ENCODE peak calls at places on chromosomes 6 and 20, in five cellular contexts. One of them, this sample, is unnamed.
A peak's percentile ranks its signal among the peaks of the same experiment; 100 is the strongest.

GRCh38 chr20:50381771-50382593 is 128.2 kb upstream of the PTPN1 start:
- DNase-seq in Right ventricle myocardium inferior: no peak
- DNase-seq in colonic mucosa: peak; percentile 79
- DNase-seq in CD8-positive, alpha-beta T cell: peak; percentile 13
- DNase-seq in HCT116: no peak
- DNase-seq in this sample: no peak

GRCh38 chr6:29509239-29509638 is 21.5 kb upstream of the MAS1L start:
- DNase-seq in Right ventricle myocardium inferior: no peak
- DNase-seq in colonic mucosa: no peak
- DNase-seq in CD8-positive, alpha-beta T cell: no peak
- DNase-seq in HCT116: no peak
- DNase-seq in this sample: no peak

GRCh38 chr6:43428112-43428570 is 800 bp downstream of the ABCC10 start:
- DNase-seq in Right ventricle myocardium inferior: no peak
- DNase-seq in colonic mucosa: no peak
- DNase-seq in CD8-positive, alpha-beta T cell: no peak
- DNase-seq in HCT116: no peak
- DNase-seq in this sample: no peak

GRCh38 chr6:10343320-10343719 is 71.6 kb downstream of the TFAP2A start:
- DNase-seq in Right ventricle myocardium inferior: no peak
- DNase-seq in colonic mucosa: no peak
- DNase-seq in CD8-positive, alpha-beta T cell: no peak
- DNase-seq in HCT116: no peak
- DNase-seq in this sample: no peak

GRCh38 chr6:43035495-43036194 is 14.2 kb downstream of the RRP36 start:
- DNase-seq in Right ventricle myocardium inferior: no peak
- DNase-seq in colonic mucosa: no peak
- DNase-seq in CD8-positive, alpha-beta T cell: no peak
- DNase-seq in HCT116: no peak
- DNase-seq in this sample: no peak

GRCh38 chr6:5205877-5206840 is 54.6 kb downstream of the LYRM4 start:
- DNase-seq in Right ventricle myocardium inferior: peak; percentile 70
- DNase-seq in colonic mucosa: peak; percentile 19
- DNase-seq in CD8-positive, alpha-beta T cell: no peak
- DNase-seq in HCT116: no peak
- DNase-seq in this sample: no peak

GRCh38 chr6:143337201-143337949 is 113.1 kb downstream of the ADAT2 start:
- DNase-seq in Right ventricle myocardium inferior: peak; percentile 68
- DNase-seq in colonic mucosa: peak; percentile 55
- DNase-seq in CD8-positive, alpha-beta T cell: peak; percentile 40
- DNase-seq in HCT116: peak; percentile 18
- DNase-seq in this sample: no peak

GRCh38 chr6:56638760-56639159 is 3.9 kb downstream of the DST start:
- DNase-seq in Right ventricle myocardium inferior: no peak
- DNase-seq in colonic mucosa: no peak
- DNase-seq in CD8-positive, alpha-beta T cell: no peak
- DNase-seq in HCT116: no peak
- DNase-seq in this sample: no peak

GRCh38 chr6:36911946-36912555 is 26.3 kb downstream of the C6orf89 start:
- DNase-seq in Right ventricle myocardium inferior: no peak
- DNase-seq in colonic mucosa: no peak
- DNase-seq in CD8-positive, alpha-beta T cell: peak; percentile 28
- DNase-seq in HCT116: no peak
- DNase-seq in this sample: no peak

GRCh38 chr6:84027340-84028183 is 6.0 kb upstream of the MRAP2 start:
- DNase-seq in Right ventricle myocardium inferior: no peak
- DNase-seq in colonic mucosa: peak; percentile 68
- DNase-seq in CD8-positive, alpha-beta T cell: no peak
- DNase-seq in HCT116: no peak
- DNase-seq in this sample: no peak

GRCh38 chr6:167492096-167492449 is 167.2 kb downstream of the TTLL2 start:
- DNase-seq in Right ventricle myocardium inferior: no peak
- DNase-seq in colonic mucosa: no peak
- DNase-seq in CD8-positive, alpha-beta T cell: no peak
- DNase-seq in HCT116: no peak
- DNase-seq in this sample: no peak

GRCh38 chr6:44999066-44999465 is 329.1 kb upstream of the RUNX2 start:
- DNase-seq in Right ventricle myocardium inferior: no peak
- DNase-seq in colonic mucosa: no peak
- DNase-seq in CD8-positive, alpha-beta T cell: no peak
- DNase-seq in HCT116: no peak
- DNase-seq in this sample: no peak

GRCh38 chr6:170152989-170153388 is 137.9 kb downstream of the DLL1 start:
- DNase-seq in Right ventricle myocardium inferior: peak; percentile 58
- DNase-seq in colonic mucosa: peak; percentile 36
- DNase-seq in CD8-positive, alpha-beta T cell: no peak
- DNase-seq in HCT116: peak; percentile 63
- DNase-seq in this sample: no peak

GRCh38 chr6:154791561-154792317 is 58.5 kb downstream of the SCAF8 start:
- DNase-seq in Right ventricle myocardium inferior: no peak
- DNase-seq in colonic mucosa: no peak
- DNase-seq in CD8-positive, alpha-beta T cell: no peak
- DNase-seq in HCT116: no peak
- DNase-seq in this sample: no peak

GRCh38 chr6:25404693-25405169 is 125.6 kb downstream of the CARMIL1 start:
- DNase-seq in Right ventricle myocardium inferior: no peak
- DNase-seq in colonic mucosa: peak; percentile 45
- DNase-seq in CD8-positive, alpha-beta T cell: peak; percentile 50
- DNase-seq in HCT116: no peak
- DNase-seq in this sample: no peak

GRCh38 chr6:41434803-41435470 is 99.5 kb downstream of the NCR2 start:
- DNase-seq in Right ventricle myocardium inferior: no peak
- DNase-seq in colonic mucosa: no peak
- DNase-seq in CD8-positive, alpha-beta T cell: no peak
- DNase-seq in HCT116: no peak
- DNase-seq in this sample: no peak

GRCh38 chr6:44653761-44654218 is 266.3 kb downstream of the CDC5L start:
- DNase-seq in Right ventricle myocardium inferior: no peak
- DNase-seq in colonic mucosa: no peak
- DNase-seq in CD8-positive, alpha-beta T cell: no peak
- DNase-seq in HCT116: no peak
- DNase-seq in this sample: no peak

GRCh38 chr6:164045082-164045481 is 630.6 kb downstream of the QKI start:
- DNase-seq in Right ventricle myocardium inferior: no peak
- DNase-seq in colonic mucosa: no peak
- DNase-seq in CD8-positive, alpha-beta T cell: no peak
- DNase-seq in HCT116: no peak
- DNase-seq in this sample: no peak